ENCODE peak calls at places on chromosome 3, in six cellular contexts. G is GM13977; J is neuronal stem cell; W is CD8-positive, alpha-beta T cell; T is endothelial cell; N is ACHN. D is an unnamed sample.

GRCh38 chr3:115245437-115245836 is 98.3 kb upstream of the ZBTB20 start:
- DNase-seq in G (no peak), J (no peak), W (no peak), T (no peak), N (peak; percentile 92), D (no peak)

GRCh38 chr3:55624238-55624637 is 137.1 kb upstream of the WNT5A start:
- DNase-seq in G (no peak), J (no peak), W (no peak), T (no peak), N (no peak), D (no peak)

GRCh38 chr3:10883478-10884234 is 67.6 kb downstream of the SLC6A11 start:
- DNase-seq in G (peak; percentile 45), J (peak; percentile 17), W (no peak), T (peak; percentile 51), N (peak; percentile 11), D (no peak)

GRCh38 chr3:182637350-182638197 is 155.7 kb upstream of the ATP11B start:
- DNase-seq in G (no peak), J (no peak), W (no peak), T (no peak), N (no peak), D (no peak)

GRCh38 chr3:153215971-153216370 is 53.9 kb downstream of the RAP2B start:
- DNase-seq in G (no peak), J (no peak), W (no peak), T (no peak), N (no peak), D (no peak)

GRCh38 chr3:55668359-55668758 is 181.3 kb upstream of the WNT5A start:
- DNase-seq in G (no peak), J (no peak), W (no peak), T (no peak), N (peak; percentile 31), D (no peak)

GRCh38 chr3:123759311-123759710 is 124.8 kb downstream of the MYLK start:
- DNase-seq in G (no peak), J (no peak), W (no peak), T (no peak), N (no peak), D (no peak)

GRCh38 chr3:45994661-45995369 is 809 bp downstream of the FYCO1 start:
- DNase-seq in G (peak; percentile 72), J (no peak), W (peak; percentile 52), T (no peak), N (peak; percentile 20), D (peak; percentile 65)

GRCh38 chr3:106184540-106185457 is 316.0 kb upstream of the CBLB start:
- DNase-seq in G (peak; percentile 13), J (no peak), W (no peak), T (no peak), N (no peak), D (no peak)

GRCh38 chr3:128076783-128077624 is 24.8 kb downstream of the SEC61A1 start:
- DNase-seq in G (no peak), J (no peak), W (no peak), T (peak; percentile 45), N (no peak), D (no peak)

GRCh38 chr3:114144909-114145688 is 33.8 kb downstream of the DRD3 start:
- DNase-seq in G (no peak), J (no peak), W (no peak), T (no peak), N (peak; percentile 43), D (no peak)

GRCh38 chr3:197344582-197345318 is 46.3 kb upstream of the DLG1 start:
- DNase-seq in G (no peak), J (no peak), W (no peak), T (no peak), N (no peak), D (no peak)

GRCh38 chr3:62587169-62587568 is 213.8 kb upstream of the FEZF2 start:
- DNase-seq in G (no peak), J (no peak), W (no peak), T (no peak), N (no peak), D (no peak)

GRCh38 chr3:147361671-147362420 is 44.5 kb downstream of the ZIC4 start:
- DNase-seq in G (peak; percentile 40), J (no peak), W (no peak), T (peak; percentile 87), N (peak; percentile 27), D (peak; percentile 9)

GRCh38 chr3:8623741-8624140 is 20.9 kb downstream of the SSUH2 start:
- DNase-seq in G (no peak), J (no peak), W (no peak), T (no peak), N (no peak), D (no peak)

GRCh38 chr3:194308635-194309213 is 42.4 kb downstream of the CPN2 start:
- DNase-seq in G (no peak), J (no peak), W (no peak), T (no peak), N (peak; percentile 43), D (no peak)

GRCh38 chr3:165339753-165340152 is 143.6 kb upstream of the SLITRK3 start:
- DNase-seq in G (no peak), J (no peak), W (no peak), T (no peak), N (peak; percentile 40), D (no peak)

GRCh38 chr3:128473180-128473519 is 6.5 kb upstream of the DNAJB8 start:
- DNase-seq in G (no peak), J (no peak), W (no peak), T (no peak), N (no peak), D (no peak)

GRCh38 chr3:2514031-2514430 is 415.4 kb downstream of the CNTN4 start:
- DNase-seq in G (no peak), J (peak; percentile 72), W (no peak), T (no peak), N (no peak), D (no peak)

GRCh38 chr3:80331768-80332167 is 564.0 kb upstream of the ROBO1 start:
- DNase-seq in G (no peak), J (no peak), W (no peak), T (no peak), N (no peak), D (no peak)

GRCh38 chr3:106428565-106428994 is 559.8 kb upstream of the CBLB start:
- DNase-seq in G (no peak), J (no peak), W (no peak), T (no peak), N (peak; percentile 97), D (peak; percentile 11)

GRCh38 chr3:149566296-149566945 is 91.4 kb downstream of the WWTR1 start:
- DNase-seq in G (no peak), J (no peak), W (no peak), T (no peak), N (no peak), D (no peak)

GRCh38 chr3:54093849-54094248 is 28.5 kb upstream of the CACNA2D3 start:
- DNase-seq in G (no peak), J (no peak), W (no peak), T (no peak), N (no peak), D (no peak)

GRCh38 chr3:52845157-52845556 is 10.3 kb upstream of the MUSTN1 start:
- DNase-seq in G (no peak), J (no peak), W (no peak), T (no peak), N (no peak), D (no peak)

GRCh38 chr3:156033428-156033827 is 87.0 kb upstream of the KCNAB1 start:
- DNase-seq in G (no peak), J (no peak), W (no peak), T (no peak), N (no peak), D (no peak)

GRCh38 chr3:73610493-73610892 is 14.2 kb downstream of the PDZRN3 start:
- DNase-seq in G (no peak), J (no peak), W (no peak), T (no peak), N (no peak), D (no peak)

GRCh38 chr3:194985031-194985578 is 285.9 kb downstream of the XXYLT1 start:
- DNase-seq in G (no peak), J (peak; percentile 44), W (peak; percentile 7), T (peak; percentile 47), N (no peak), D (no peak)

GRCh38 chr3:176954517-176954916 is 242.8 kb downstream of the TBL1XR1 start:
- DNase-seq in G (no peak), J (no peak), W (no peak), T (no peak), N (no peak), D (no peak)

GRCh38 chr3:117887896-117888295 is 1146.8 kb downstream of the IGSF11 start:
- DNase-seq in G (no peak), J (no peak), W (no peak), T (no peak), N (peak; percentile 60), D (no peak)

GRCh38 chr3:89145995-89146394 is 38.6 kb downstream of the EPHA3 start:
- DNase-seq in G (no peak), J (no peak), W (no peak), T (no peak), N (peak; percentile 5), D (no peak)

GRCh38 chr3:16338124-16338523 is 73.1 kb downstream of the OXNAD1 start:
- DNase-seq in G (peak; percentile 52), J (no peak), W (peak; percentile 64), T (no peak), N (no peak), D (peak; percentile 55)